ENCODE peak calls at places on chromosomes 1 and 21, in four cellular contexts. X is fibroblast of lung, Z is PC-3, L is endothelial cell of umbilical vein. A is an unnamed sample.

GRCh38 chr1:206503591-206504362 is 3.6 kb upstream of the RASSF5 start:
- DNase-seq in Z (peak; percentile 100), L (peak; percentile 29), X (peak; percentile 99), A (peak; percentile 96)

GRCh38 chr21:43805275-43805800 is 16.0 kb downstream of the RRP1 start:
- DNase-seq in L (no peak), Z (no peak), X (no peak), A (no peak)

GRCh38 chr1:11080931-11081330 is 18.7 kb downstream of the EXOSC10 start:
- DNase-seq in Z (no peak), X (no peak), L (no peak), A (no peak)

GRCh38 chr1:46394108-46394871 is at the start of gene FAAH:
- DNase-seq in Z (no peak), L (no peak), X (peak; percentile 56), A (peak; percentile 61)

GRCh38 chr21:26107439-26107838 is 63.1 kb downstream of the APP start:
- DNase-seq in L (no peak), X (no peak), Z (no peak), A (no peak)

GRCh38 chr1:77313491-77313890 is 31.7 kb downstream of the AK5 start:
- DNase-seq in X (peak; percentile 1), Z (peak; percentile 41), L (peak; percentile 24), A (peak; percentile 5)

GRCh38 chr21:44506279-44507255 is 33.4 kb downstream of the KRTAP10-1 start:
- DNase-seq in L (no peak), Z (no peak), X (no peak), A (no peak)

GRCh38 chr1:14326857-14327256 is 271.6 kb upstream of the KAZN start:
- DNase-seq in X (no peak), L (no peak), Z (no peak), A (no peak)

GRCh38 chr1:162987866-162988265 is 81.3 kb upstream of the RGS4 start:
- DNase-seq in L (peak; percentile 21), X (peak; percentile 90), Z (peak; percentile 97), A (peak; percentile 90)

GRCh38 chr1:77134359-77134758 is 84.9 kb downstream of the PIGK start:
- DNase-seq in L (no peak), X (no peak), Z (peak; percentile 25), A (peak; percentile 28)

GRCh38 chr1:150562384-150563339 is 13.5 kb downstream of the ADAMTSL4 start:
- DNase-seq in Z (peak; percentile 28), X (no peak), L (peak; percentile 35), A (no peak)

GRCh38 chr1:116067564-116067887 is 43.7 kb upstream of the MAB21L3 start:
- DNase-seq in Z (peak; percentile 8), L (no peak), X (peak; percentile 63), A (peak; percentile 92)

GRCh38 chr1:98761238-98761637 is 99.7 kb downstream of the SNX7 start:
- DNase-seq in X (no peak), Z (peak; percentile 32), L (no peak), A (no peak)

GRCh38 chr1:53543771-53544695 is 84.8 kb downstream of the DMRTB1 start:
- DNase-seq in X (no peak), Z (no peak), L (no peak), A (peak; percentile 54)

GRCh38 chr1:226624526-226624925 is 76.0 kb downstream of the STUM start:
- DNase-seq in X (peak; percentile 23), L (no peak), Z (peak; percentile 99), A (peak; percentile 86)

GRCh38 chr1:114369930-114370329 is 141.1 kb downstream of the TRIM33 start:
- DNase-seq in X (no peak), Z (no peak), L (no peak), A (peak; percentile 14)

GRCh38 chr21:41792711-41793110 is 25.9 kb upstream of the RIPK4 start:
- DNase-seq in Z (no peak), X (no peak), L (no peak), A (no peak)

GRCh38 chr1:151819951-151820623 is 11.5 kb downstream of the RORC start:
- DNase-seq in Z (peak; percentile 48), L (no peak), X (no peak), A (peak; percentile 54)

GRCh38 chr1:101188311-101188710 is 48.5 kb upstream of the S1PR1 start:
- DNase-seq in Z (peak; percentile 24), L (no peak), X (peak; percentile 42), A (peak; percentile 17)

GRCh38 chr1:68158837-68159236 is 73.5 kb downstream of the WLS start:
- DNase-seq in X (no peak), Z (no peak), L (no peak), A (no peak)

GRCh38 chr21:21712761-21713558 is 714.8 kb downstream of the NCAM2 start:
- DNase-seq in L (peak; percentile 26), X (peak; percentile 80), Z (no peak), A (peak; percentile 65)

GRCh38 chr21:29942033-29942432 is 2.2 kb upstream of the GRIK1 start:
- DNase-seq in Z (no peak), X (no peak), L (no peak), A (no peak)

GRCh38 chr21:29939859-29940245 is at the start of gene GRIK1:
- DNase-seq in L (no peak), Z (no peak), X (peak; percentile 4), A (peak; percentile 5)

GRCh38 chr21:29940993-29941392 is 1.2 kb upstream of the GRIK1 start:
- DNase-seq in Z (no peak), X (no peak), L (no peak), A (no peak)

GRCh38 chr21:29943885-29944284 is 4.1 kb upstream of the GRIK1 start:
- DNase-seq in Z (peak; percentile 31), L (no peak), X (no peak), A (no peak)

GRCh38 chr21:29938968-29939858 is 583 bp downstream of the GRIK1 start:
- DNase-seq in X (peak; percentile 9), Z (no peak), L (no peak), A (peak; percentile 20)
- TF ChIP-seq EZH2 in X (no peak), Z (no peak), L (no peak), A (no peak)

GRCh38 chr1:89800022-89800655 is 20.7 kb upstream of the LRRC8D start:
- DNase-seq in Z (no peak), X (no peak), L (no peak), A (no peak)
- TF ChIP-seq EZH2 in Z (no peak), X (no peak), L (no peak), A (no peak)

DNA sequence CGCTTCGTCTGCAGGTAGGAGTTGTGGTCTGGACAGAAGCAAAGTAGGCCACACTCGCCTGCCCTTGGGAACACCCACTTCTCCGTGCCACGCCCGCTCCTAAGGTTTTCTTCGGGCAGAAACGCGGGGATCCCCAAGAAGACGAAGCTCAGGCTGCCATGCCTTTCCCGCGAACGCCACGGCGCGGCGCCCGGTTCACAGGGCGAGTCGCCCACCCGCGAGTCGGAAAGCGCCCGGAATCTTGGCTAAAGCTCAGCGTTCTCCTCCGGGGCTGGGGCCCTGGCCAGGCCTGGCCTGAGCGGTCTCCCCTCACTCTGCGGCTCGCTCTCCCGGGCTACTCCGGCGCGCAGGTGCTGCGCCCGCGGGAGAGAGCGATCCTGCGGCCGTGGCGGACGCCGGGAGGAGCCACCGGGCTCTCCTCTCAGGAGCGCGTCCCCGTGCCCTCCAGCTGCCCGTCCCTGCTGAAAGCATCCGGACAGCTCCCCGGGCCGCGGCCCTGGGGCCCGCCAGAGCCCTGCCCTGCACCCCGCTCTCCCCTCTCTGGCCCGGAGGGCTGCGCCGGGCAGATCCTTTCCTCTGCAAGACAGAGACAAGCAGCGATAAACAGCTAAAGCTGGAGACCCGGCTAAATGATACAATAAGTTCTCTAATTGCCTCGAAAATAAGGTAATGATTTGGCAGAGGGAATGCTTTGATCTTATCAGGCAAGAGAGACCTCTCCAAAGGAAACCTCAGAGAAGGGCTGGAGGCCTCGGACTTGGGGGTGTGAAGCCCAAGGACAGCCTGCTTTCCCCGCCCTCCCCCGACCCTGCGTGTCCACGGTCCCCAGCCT is 6.7 kb upstream of the WNT2B start:
- DNase-seq in X (peak; percentile 62), L (peak; percentile 71), Z (peak; percentile 64), A (peak; percentile 81)
- TF ChIP-seq EZH2 in X (no peak), L (no peak), Z (no peak), A (no peak)

DNA sequence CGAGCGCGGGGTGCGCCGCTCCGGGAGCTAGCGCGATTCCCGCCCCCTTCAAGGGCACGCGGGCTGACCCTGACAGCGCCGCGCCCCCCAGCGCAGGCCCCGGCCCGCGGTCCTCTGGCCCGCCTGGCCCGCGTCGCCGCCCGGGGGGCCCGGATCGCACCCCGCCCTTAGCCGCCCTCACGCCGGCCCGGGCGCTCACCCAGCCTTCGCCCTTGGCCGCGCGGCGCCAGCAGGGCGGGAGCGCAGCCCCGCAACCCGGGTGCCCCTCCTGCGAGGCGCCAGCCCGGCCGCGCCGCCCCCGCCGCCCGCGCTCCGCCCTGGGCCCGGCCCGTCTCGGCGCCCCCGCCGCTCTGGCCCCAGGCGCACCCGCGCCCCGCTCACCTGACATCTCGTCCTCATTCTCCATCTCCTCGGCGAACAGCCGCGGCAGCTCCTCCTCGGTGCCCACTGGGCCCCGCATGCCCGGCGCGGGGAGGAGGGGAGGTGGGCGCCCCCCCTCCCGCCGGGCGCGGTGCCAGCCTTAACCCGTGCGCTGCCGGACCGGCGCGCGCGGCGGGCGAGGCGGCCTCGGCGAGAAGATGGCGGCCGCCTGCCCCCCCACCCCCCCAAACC is 451 bp downstream of the CHD5 start:
- DNase-seq in X (no peak), L (no peak), Z (no peak), A (peak; percentile 38)
- TF ChIP-seq EZH2 in X (no peak), L (peak; percentile 71), Z (no peak), A (no peak)

DNA sequence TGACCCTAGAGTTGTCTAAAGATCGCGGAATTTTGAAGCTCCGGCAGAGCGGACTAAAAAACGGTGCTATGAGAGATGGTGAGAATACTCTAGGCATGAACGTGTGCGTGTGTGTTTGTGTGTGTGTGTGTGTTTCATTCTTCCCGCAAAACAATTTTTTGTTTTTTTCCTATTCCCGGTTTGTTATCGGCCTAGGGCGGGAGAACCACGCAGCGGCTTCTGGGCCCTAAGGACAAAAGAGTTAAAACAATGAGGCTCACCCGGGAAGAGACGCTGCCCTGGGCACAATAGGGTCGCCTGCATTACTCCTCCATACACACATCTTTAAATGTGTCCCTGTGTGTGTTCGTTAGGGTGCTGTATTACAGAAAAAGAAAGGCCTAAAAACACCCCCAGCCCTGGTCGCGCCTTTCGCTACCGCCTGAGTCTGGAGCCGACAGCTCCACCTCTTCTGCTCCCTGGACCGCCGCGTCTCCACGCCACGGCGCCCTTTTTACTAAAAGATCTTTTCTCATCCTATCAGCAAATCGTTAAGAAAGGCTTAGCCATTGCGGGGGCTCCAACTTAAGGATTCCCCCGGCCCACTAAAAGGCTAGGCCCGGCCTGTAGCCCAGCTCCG is 3.0 kb downstream of the TBX15 start:
- DNase-seq in X (no peak), Z (no peak), L (no peak), A (peak; percentile 68)
- TF ChIP-seq EZH2 in X (no peak), Z (no peak), L (peak; percentile 42), A (no peak)